ENCODE peak calls at places on chromosomes 13 and 19, in seven cellular contexts. K is right lobe of liver, X is tibial nerve, Y is prostate gland, L is lower leg skin, Q is testis, F is esophagus muscularis mucosa. H is an unnamed sample.

GRCh38 chr19:13987101-13987890 is 18.8 kb downstream of the RFX1 start:
- DNase-seq in K (no peak), X (peak; percentile 27), Y (no peak), L (no peak), Q (peak; percentile 32), F (no peak), H (peak; percentile 71)

GRCh38 chr13:33017410-33017929 is 1.2 kb downstream of the KL start:
- DNase-seq in K (peak; percentile 70), X (peak; percentile 69), Y (no peak), L (peak; percentile 88), Q (peak; percentile 20), F (no peak), H (no peak)

GRCh38 chr19:58509731-58510083 is 2.1 kb downstream of the SLC27A5 start:
- DNase-seq in K (no peak), X (no peak), Y (no peak), L (no peak), Q (no peak), F (no peak), H (no peak)

GRCh38 chr13:67299072-67299635 is 69.0 kb upstream of the PCDH9 start:
- DNase-seq in K (no peak), X (no peak), Y (no peak), L (no peak), Q (no peak), F (no peak), H (no peak)

GRCh38 chr13:59651479-59651878 is 512.2 kb downstream of the DIAPH3 start:
- DNase-seq in K (no peak), X (no peak), Y (no peak), L (no peak), Q (no peak), F (peak; percentile 37), H (no peak)

GRCh38 chr13:87084192-87084591 is 587.0 kb upstream of the SLITRK5 start:
- DNase-seq in K (no peak), X (no peak), Y (no peak), L (no peak), Q (no peak), F (no peak), H (no peak)

GRCh38 chr13:97125810-97126738 is 96.1 kb upstream of the MBNL2 start:
- DNase-seq in K (no peak), X (no peak), Y (no peak), L (peak; percentile 89), Q (no peak), F (no peak), H (no peak)

GRCh38 chr19:6372594-6373095 is at the start of gene ALKBH7:
- DNase-seq in K (peak; percentile 98), X (peak; percentile 100), Y (peak; percentile 100), L (peak; percentile 99), Q (peak; percentile 100), F (peak; percentile 99), H (peak; percentile 100)

GRCh38 chr13:27006519-27007161 is 165.0 kb downstream of the USP12 start:
- DNase-seq in K (peak; percentile 56), X (no peak), Y (no peak), L (peak; percentile 85), Q (no peak), F (no peak), H (no peak)

GRCh38 chr13:99160415-99160814 is 40.2 kb upstream of the UBAC2 start:
- DNase-seq in K (no peak), X (no peak), Y (no peak), L (no peak), Q (no peak), F (peak; percentile 88), H (no peak)

GRCh38 chr19:41308450-41309224 is 1.3 kb upstream of the CCDC97 start:
- DNase-seq in K (peak; percentile 89), X (peak; percentile 100), Y (peak; percentile 92), L (peak; percentile 99), Q (peak; percentile 98), F (peak; percentile 99), H (peak; percentile 97)

GRCh38 chr13:29522044-29522685 is 73.3 kb downstream of the SLC7A1 start:
- DNase-seq in K (no peak), X (peak; percentile 79), Y (no peak), L (no peak), Q (no peak), F (no peak), H (no peak)

GRCh38 chr13:93674337-93674755 is 447.7 kb downstream of the GPC6 start:
- DNase-seq in K (no peak), X (no peak), Y (no peak), L (no peak), Q (no peak), F (no peak), H (no peak)

GRCh38 chr19:33324628-33325027 is 22.3 kb upstream of the CEBPA start:
- DNase-seq in K (no peak), X (no peak), Y (no peak), L (no peak), Q (no peak), F (no peak), H (no peak)

GRCh38 chr19:55082023-55082851 is 6.6 kb downstream of the EPS8L1 start:
- DNase-seq in K (no peak), X (no peak), Y (no peak), L (no peak), Q (peak; percentile 82), F (no peak), H (peak; percentile 48)

GRCh38 chr19:36418287-36419001 is at the start of gene ZFP82:
- DNase-seq in K (peak; percentile 76), X (peak; percentile 50), Y (peak; percentile 54), L (peak; percentile 92), Q (peak; percentile 84), F (peak; percentile 92), H (peak; percentile 74)

DNA sequence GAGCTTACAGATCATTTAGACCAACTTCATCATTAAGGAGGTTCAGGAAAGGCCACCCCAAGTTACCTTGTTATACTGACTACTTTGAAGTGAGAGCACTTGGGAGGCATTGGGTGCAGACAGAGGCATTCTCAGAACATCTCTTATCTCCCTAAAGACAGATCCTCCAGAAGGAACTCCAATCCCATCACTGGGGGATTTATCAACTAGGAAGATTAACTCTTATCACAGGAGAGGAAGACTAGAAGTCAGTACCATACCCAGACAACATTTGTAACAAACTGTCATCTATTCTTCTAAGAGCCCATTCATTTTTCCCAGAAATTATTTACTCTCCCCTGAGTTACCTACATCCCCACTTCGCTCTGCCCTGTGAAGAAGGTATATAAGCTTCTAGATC is 5.8 kb upstream of the RFXAP start:
- DNase-seq in K (no peak), X (no peak), Y (no peak), L (no peak), Q (no peak), F (no peak), H (no peak)
- H3K4me3 ChIP-seq in K (no peak overlapping the region), X (no peak overlapping the region), Y (no peak overlapping the region), L (no peak overlapping the region), Q (no peak overlapping the region), F (no peak overlapping the region), H (no peak overlapping the region)

GRCh38 chr19:44943801-44944249 is 1.8 kb downstream of the APOC4 start:
- DNase-seq in K (peak; percentile 90), X (peak; percentile 41), Y (no peak), L (peak; percentile 90), Q (peak; percentile 51), F (no peak), H (peak; percentile 63)
- TF ChIP-seq POLR2A in K (peak; percentile 95), X (no peak), Y (no peak), L (no peak), Q (no peak), F (no peak), H (no peak)

GRCh38 chr13:95404141-95404882 is 103.1 kb upstream of the ABCC4 start:
- DNase-seq in K (peak; percentile 86), X (peak; percentile 79), Y (peak; percentile 82), L (peak; percentile 94), Q (peak; percentile 93), F (no peak), H (peak; percentile 95)

GRCh38 chr13:95403349-95404140 is 102.3 kb upstream of the ABCC4 start:
- DNase-seq in K (no peak), X (no peak), Y (no peak), L (no peak), Q (peak; percentile 52), F (no peak), H (no peak)
- H3K4me3 ChIP-seq in K (no peak overlapping the region), X (peak overlapping the region; percentile 39), Y (peak overlapping the region; percentile 1), L (no peak overlapping the region), Q (peak overlapping the region; percentile 51), F (peak overlapping the region; percentile 42), H (no peak overlapping the region)

GRCh38 chr19:18000981-18001836 is 6.8 kb upstream of the ARRDC2 start:
- DNase-seq in K (peak; percentile 90), X (peak; percentile 84), Y (peak; percentile 93), L (peak; percentile 98), Q (peak; percentile 86), F (peak; percentile 97), H (peak; percentile 68)
- TF ChIP-seq POLR2A in K (peak; percentile 82), X (peak; percentile 37), Y (peak; percentile 79), L (peak; percentile 40), Q (no peak), F (peak; percentile 46), H (no peak)

GRCh38 chr13:79830426-79830825 is 349.5 kb downstream of the NDFIP2 start:
- DNase-seq in K (no peak), X (no peak), Y (no peak), L (no peak), Q (no peak), F (no peak), H (no peak)
- H3K4me3 ChIP-seq in K (no peak overlapping the region), X (no peak overlapping the region), Y (no peak overlapping the region), L (no peak overlapping the region), Q (no peak overlapping the region), F (no peak overlapping the region), H (no peak overlapping the region)

GRCh38 chr13:31719214-31719613 is 20.1 kb upstream of the RXFP2 start:
- DNase-seq in K (peak; percentile 51), X (no peak), Y (no peak), L (no peak), Q (no peak), F (no peak), H (no peak)
- TF ChIP-seq POLR2A in K (no peak), X (no peak), Y (no peak), L (no peak), Q (no peak), F (no peak), H (no peak)

DNA sequence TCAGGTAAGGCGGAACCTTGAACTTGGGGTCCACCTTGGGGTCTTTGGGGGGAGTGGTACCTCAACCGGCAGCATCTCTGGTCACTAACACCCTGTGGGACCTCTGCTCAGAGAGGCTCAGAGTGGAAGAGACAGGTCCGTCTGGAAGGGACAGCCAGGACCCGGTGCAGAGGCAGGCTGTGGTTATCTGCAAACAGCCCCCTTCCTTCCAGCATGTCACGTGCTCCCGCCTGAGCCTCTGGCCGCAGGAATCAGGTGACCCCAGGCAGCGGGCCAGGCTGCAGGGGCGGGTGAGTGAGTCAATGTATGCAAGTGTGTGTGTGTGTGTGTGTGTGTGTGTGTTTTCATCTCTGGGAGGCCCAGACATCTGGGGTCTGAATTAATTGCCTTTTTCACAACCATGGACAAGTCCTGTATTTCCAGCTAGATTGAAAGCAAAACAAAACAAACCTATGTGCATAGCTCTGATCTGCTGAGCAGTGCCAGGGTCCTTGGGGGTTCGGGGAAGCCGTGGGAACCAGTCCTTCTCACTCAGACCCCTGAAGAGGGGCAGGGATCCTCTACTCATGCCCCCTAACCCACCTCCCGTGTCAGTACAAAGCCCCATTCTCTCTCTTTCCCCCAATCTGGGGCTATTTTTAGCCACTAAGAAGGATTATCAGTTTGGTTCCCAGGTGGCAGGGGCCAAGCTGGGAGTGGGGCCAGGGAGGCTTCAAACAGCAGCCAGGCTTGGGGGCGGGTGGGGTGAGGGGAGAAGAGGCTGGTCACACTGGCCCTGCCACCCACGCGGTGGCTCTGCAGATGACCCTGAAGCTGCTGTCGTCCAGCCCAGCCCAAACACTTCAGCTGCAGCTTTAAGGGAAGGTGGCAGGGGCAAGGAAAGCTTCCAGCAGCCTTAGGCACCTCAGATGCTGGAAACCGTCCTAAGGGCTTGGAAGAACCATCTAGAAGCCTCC is 31.4 kb downstream of the CERS4 start:
- DNase-seq in K (peak; percentile 97), X (peak; percentile 75), Y (peak; percentile 84), L (peak; percentile 97), Q (peak; percentile 95), F (peak; percentile 95), H (peak; percentile 94)
- H3K4me3 ChIP-seq in K (no peak overlapping the region), X (no peak overlapping the region), Y (no peak overlapping the region), L (no peak overlapping the region), Q (no peak overlapping the region), F (peak overlapping the region; percentile 5), H (peak overlapping the region; percentile 42)

H was measured in adrenal gland.